ENCODE peak calls at places on chromosome 2, in five cellular contexts. Y is tibial nerve, E is midbrain, L is osteocyte, O is WTC11. D is an unnamed sample.
A peak's percentile ranks its signal among the peaks of the same experiment; 100 is the strongest.

GRCh38 chr2:198441876-198442275 is 637.5 kb downstream of the PLCL1 start:
- DNase-seq in L (no peak), O (no peak), Y (no peak), E (no peak), D (no peak)

GRCh38 chr2:138267161-138267901 is 234.2 kb upstream of the SPOPL start:
- DNase-seq in L (no peak), Y (no peak), E (no peak), O (no peak), D (no peak)

GRCh38 chr2:72919414-72920316 is 2.3 kb downstream of the EMX1 start:
- DNase-seq in E (no peak), O (peak; percentile 53), Y (no peak), L (peak; percentile 77), D (no peak)

GRCh38 chr2:198863655-198864054 is 594.1 kb downstream of the SATB2 start:
- DNase-seq in O (no peak), Y (no peak), E (no peak), L (no peak), D (no peak)

GRCh38 chr2:231621051-231621879 is 28.6 kb downstream of the TEX44 start:
- DNase-seq in E (no peak), Y (no peak), O (peak; percentile 55), L (no peak), D (no peak)

GRCh38 chr2:36478332-36478738 is 119.6 kb downstream of the FEZ2 start:
- DNase-seq in O (no peak), L (no peak), E (no peak), Y (no peak), D (no peak)

GRCh38 chr2:212709287-212709686 is 170.7 kb upstream of the ERBB4 start:
- DNase-seq in L (no peak), O (no peak), Y (no peak), E (no peak), D (no peak)

GRCh38 chr2:205769879-205770278 is 87.6 kb downstream of the NRP2 start:
- DNase-seq in E (no peak), O (no peak), L (no peak), Y (no peak), D (no peak)

GRCh38 chr2:237060518-237061312 is 25.0 kb upstream of the COPS8 start:
- DNase-seq in L (no peak), O (peak; percentile 61), E (peak; percentile 69), Y (peak; percentile 68), D (peak; percentile 53)

GRCh38 chr2:167411367-167411766 is 523.1 kb downstream of the XIRP2 start:
- DNase-seq in Y (no peak), L (no peak), O (no peak), E (no peak), D (no peak)

GRCh38 chr2:20012282-20013060 is at the start of gene MATN3:
- DNase-seq in Y (no peak), O (peak; percentile 77), L (no peak), E (no peak), D (no peak)

GRCh38 chr2:130864830-130865229 is 28.1 kb downstream of the ARHGEF4 start:
- DNase-seq in L (no peak), Y (no peak), E (no peak), O (no peak), D (no peak)

GRCh38 chr2:197599285-197599965 is 76.0 kb downstream of the RFTN2 start:
- DNase-seq in L (no peak), Y (peak; percentile 9), E (no peak), O (peak; percentile 32), D (no peak)

GRCh38 chr2:88187038-88187676 is 17.0 kb downstream of the THNSL2 start:
- DNase-seq in E (peak; percentile 76), L (no peak), O (peak; percentile 89), Y (peak; percentile 59), D (peak; percentile 63)

GRCh38 chr2:143505542-143505941 is 376.3 kb downstream of the ARHGAP15 start:
- DNase-seq in L (no peak), Y (no peak), O (no peak), E (no peak), D (no peak)

GRCh38 chr2:156933580-156934225 is 323.8 kb upstream of the GALNT5 start:
- DNase-seq in L (no peak), E (no peak), O (no peak), Y (no peak), D (no peak)

GRCh38 chr2:24972315-24972958 is 682 bp upstream of the DNAJC27 start:
- DNase-seq in E (peak; percentile 48), L (no peak), O (no peak), Y (peak; percentile 25), D (peak; percentile 66)

GRCh38 chr2:45494275-45494977 is 116.6 kb downstream of the SRBD1 start:
- DNase-seq in Y (peak; percentile 68), O (no peak), E (peak; percentile 38), L (no peak), D (peak; percentile 42)

GRCh38 chr2:176854062-176854461 is 358.5 kb upstream of the HNRNPA3 start:
- DNase-seq in L (no peak), E (no peak), O (no peak), Y (no peak), D (no peak)

GRCh38 chr2:46914578-46915230 is 902 bp downstream of the MCFD2 start:
- DNase-seq in Y (no peak), L (no peak), O (no peak), E (no peak), D (no peak)

GRCh38 chr2:216666461-216667233 is 28.7 kb downstream of the IGFBP5 start:
- DNase-seq in L (no peak), Y (peak; percentile 83), E (peak; percentile 76), O (peak; percentile 89), D (peak; percentile 67)

GRCh38 chr2:73386342-73386868 is 769 bp downstream of the ALMS1 start:
- DNase-seq in L (no peak), Y (no peak), E (no peak), O (no peak), D (no peak)

GRCh38 chr2:145752091-145752806 is 1232.3 kb upstream of the ZEB2 start:
- DNase-seq in Y (peak; percentile 48), O (no peak), E (peak; percentile 85), L (no peak), D (peak; percentile 84)

GRCh38 chr2:112636605-112637288 is 9.0 kb upstream of the SLC20A1 start:
- DNase-seq in L (no peak), O (no peak), E (no peak), Y (no peak), D (no peak)

GRCh38 chr2:240573516-240574385 is 5.5 kb downstream of the RNPEPL1 start:
- DNase-seq in O (no peak), Y (no peak), L (no peak), E (no peak), D (no peak)

GRCh38 chr2:237547841-237548416 is 18.4 kb upstream of the PRLH start:
- DNase-seq in Y (no peak), O (peak; percentile 62), L (no peak), E (no peak), D (no peak)

GRCh38 chr2:159228006-159228655 is 58.4 kb downstream of the WDSUB1 start:
- DNase-seq in Y (no peak), O (no peak), E (no peak), L (peak; percentile 62), D (no peak)

GRCh38 chr2:239273280-239274234 is 127.3 kb downstream of the HDAC4 start:
- DNase-seq in E (no peak), O (no peak), L (no peak), Y (no peak), D (no peak)

GRCh38 chr2:72859831-72860262 is 27.4 kb upstream of the SPR start:
- DNase-seq in L (no peak), E (peak; percentile 78), O (peak; percentile 78), Y (peak; percentile 30), D (peak; percentile 71)

GRCh38 chr2:238502088-238502810 is 75.5 kb downstream of the ASB1 start:
- DNase-seq in Y (no peak), L (peak; percentile 57), E (no peak), O (no peak), D (no peak)

GRCh38 chr2:176582183-176582582 is 312.9 kb downstream of the MTX2 start:
- DNase-seq in Y (no peak), O (no peak), L (no peak), E (no peak), D (no peak)

GRCh38 chr2:24885221-24886113 is 34.6 kb downstream of the ADCY3 start:
- DNase-seq in E (no peak), L (no peak), O (no peak), Y (no peak), D (no peak)

D was measured in globus pallidus.